ENCODE peak calls at places on chromosome X, in five cellular contexts. N, D, W, G and B are unnamed samples.

GRCh38 chrX:46574941-46575381 is 1.4 kb downstream of the CHST7 start:
- DNase-seq in D (peak; percentile 31), N (no peak), W (peak; percentile 26), G (no peak), B (no peak)

GRCh38 chrX:40644821-40645358 is 2.5 kb downstream of the CXorf38 start:
- DNase-seq in N (no peak), G (peak; percentile 74), W (peak; percentile 71), D (peak; percentile 59), B (no peak)

GRCh38 chrX:136262812-136263315 is 11.7 kb upstream of the MAP7D3 start:
- DNase-seq in D (no peak), G (no peak), N (no peak), W (no peak), B (no peak)

GRCh38 chrX:84108589-84108988 is 79.4 kb downstream of the RPS6KA6 start:
- DNase-seq in G (no peak), N (no peak), W (no peak), D (no peak), B (no peak)

GRCh38 chrX:56857042-56857441 is 128.0 kb downstream of the NBDY start:
- DNase-seq in G (no peak), D (no peak), W (no peak), N (no peak), B (no peak)

GRCh38 chrX:136780738-136781137 is at the start of gene ARHGEF6:
- DNase-seq in G (no peak), D (no peak), N (no peak), W (no peak), B (no peak)

GRCh38 chrX:39935414-39936064 is 162.2 kb downstream of the BCOR start:
- DNase-seq in N (no peak), W (no peak), D (no peak), G (no peak), B (no peak)

GRCh38 chrX:41522071-41522470 is 74.9 kb downstream of the NYX start:
- DNase-seq in W (no peak), D (no peak), N (no peak), G (no peak), B (no peak)

GRCh38 chrX:154806837-154807501 is 1.7 kb upstream of the MPP1 start:
- DNase-seq in D (no peak), G (no peak), N (no peak), W (no peak), B (no peak)

GRCh38 chrX:108224727-108225455 is 133.3 kb downstream of the ATG4A start:
- DNase-seq in N (no peak), W (peak; percentile 37), G (no peak), D (no peak), B (no peak)

GRCh38 chrX:73765776-73766465 is 202.9 kb downstream of the CHIC1 start:
- DNase-seq in D (no peak), W (no peak), N (no peak), G (no peak), B (no peak)

GRCh38 chrX:63561425-63561824 is 210.3 kb upstream of the SPIN4 start:
- DNase-seq in G (no peak), W (peak; percentile 15), N (no peak), D (no peak), B (no peak)

GRCh38 chrX:63560601-63561218 is 209.6 kb upstream of the SPIN4 start:
- DNase-seq in D (peak; percentile 58), W (peak; percentile 81), G (peak; percentile 74), N (peak; percentile 55), B (no peak)
- TF ChIP-seq POLR2A in D (no peak), W (no peak), G (no peak), N (peak; percentile 33), B (no peak)

GRCh38 chrX:50770702-50771101 is 43.3 kb downstream of the SHROOM4 start:
- DNase-seq in D (no peak), N (no peak), W (peak; percentile 52), G (no peak), B (no peak)
- TF ChIP-seq POLR2AphosphoS5 in D (no peak), N (no peak), W (no peak), G (no peak), B (no peak)

GRCh38 chrX:64976673-64977040 is 407 bp upstream of the ZC4H2 start:
- DNase-seq in N (no peak), W (no peak), D (no peak), G (no peak), B (no peak)

GRCh38 chrX:64975491-64975890 is 759 bp downstream of the ZC4H2 start:
- DNase-seq in W (peak; percentile 47), N (peak; percentile 57), G (peak; percentile 64), D (peak; percentile 28), B (no peak)

GRCh38 chrX:64977830-64978229 is 1.6 kb upstream of the ZC4H2 start:
- DNase-seq in N (no peak), D (no peak), G (no peak), W (no peak), B (no peak)

GRCh38 chrX:64977051-64977450 is 801 bp upstream of the ZC4H2 start:
- DNase-seq in D (no peak), N (no peak), G (no peak), W (no peak), B (no peak)

GRCh38 chrX:64975989-64976672 is at the start of gene ZC4H2:
- DNase-seq in G (peak; percentile 85), N (peak; percentile 56), D (peak; percentile 75), W (peak; percentile 81), B (peak; percentile 90)
- H3K4me3 ChIP-seq in G (peak within 1 kb of the TSS; percentile 49), N (peak within 1 kb of the TSS; percentile 90), D (peak within 1 kb of the TSS; percentile 69), W (peak within 1 kb of the TSS; percentile 93), B (peak within 1 kb of the TSS; percentile 59)

GRCh38 chrX:18672008-18672407 is at the start of gene RS1:
- DNase-seq in G (no peak), W (no peak), D (no peak), N (no peak), B (no peak)
- TF ChIP-seq POLR2A in G (no peak), W (no peak), D (no peak), N (no peak), B (no peak)